ENCODE peak calls at places on chromosomes 6 and 20, in six cellular contexts. L is NCI-H1436 treated with DMSO at 0.1 percent for 48 hours; B is HS-5; N is posterior cingulate gyrus; G is ELR; V is stimulated activated CD4-positive, alpha-beta T cell treated with anti-CD3 and anti-CD28 coated beads, TNF-alpha, amount 100 ng/mL, for 48 hours. X is an unnamed sample.

GRCh38 chr20:31673435-31673834 is 35.7 kb downstream of the COX4I2 start:
- DNase-seq in L (no peak), B (no peak), N (no peak), G (no peak), V (no peak), X (no peak)

GRCh38 chr20:49445176-49445575 is 37.3 kb downstream of the KCNB1 start:
- DNase-seq in L (no peak), B (no peak), N (no peak), G (no peak), V (no peak), X (no peak)

GRCh38 chr6:156154896-156155295 is 622.3 kb upstream of the ARID1B start:
- DNase-seq in L (no peak), B (peak), N (no peak), G (peak), V (no peak), X (peak)

GRCh38 chr6:52000064-52000463 is 87.3 kb downstream of the PKHD1 start:
- DNase-seq in L (no peak), B (no peak), N (no peak), G (no peak), V (no peak), X (no peak)

GRCh38 chr6:69861986-69862385 is 4.4 kb upstream of the COL19A1 start:
- DNase-seq in L (no peak), B (no peak), N (no peak), G (no peak), V (no peak), X (no peak)

GRCh38 chr6:63640062-63640461 is 4.5 kb downstream of the PHF3 start:
- DNase-seq in L (no peak), B (peak), N (no peak), G (peak), V (no peak), X (peak)

GRCh38 chr20:21516861-21517565 is 3.1 kb upstream of the NKX2-2 start:
- DNase-seq in L (no peak), B (no peak), N (no peak), G (no peak), V (no peak), X (no peak)

GRCh38 chr20:52004720-52005119 is 186.9 kb downstream of the ZFP64 start:
- DNase-seq in L (no peak), B (peak), N (no peak), G (no peak), V (no peak), X (no peak)

GRCh38 chr6:168616807-168617756 is 176.1 kb downstream of the SMOC2 start:
- DNase-seq in L (no peak), B (no peak), N (peak), G (no peak), V (no peak), X (no peak)

GRCh38 chr20:53708129-53708968 is 114.7 kb upstream of the ZNF217 start:
- DNase-seq in L (no peak), B (peak), N (no peak), G (peak), V (peak), X (peak)

X was measured in EL.